ENCODE peak calls at places on chromosomes 3 and 15, in ten cellular contexts. One of them, this sample, is unnamed.

GRCh38 chr3:131772278-131772893 is 262.4 kb downstream of the CPNE4 start:
- DNase-seq in GM13976: no peak
- DNase-seq in dorsolateral prefrontal cortex: no peak
- DNase-seq in upper lobe of right lung: no peak
- DNase-seq in lung: no peak
- DNase-seq in Panc1: no peak
- DNase-seq in IMR-90: no peak
- DNase-seq in brain microvascular endothelial cell: no peak
- DNase-seq in mesothelial cell of epicardium: no peak
- DNase-seq in neural crest cell: no peak
- DNase-seq in this sample: no peak

GRCh38 chr3:53705774-53706173 is 140.4 kb downstream of the CHDH start:
- DNase-seq in GM13976: no peak
- DNase-seq in dorsolateral prefrontal cortex: no peak
- DNase-seq in upper lobe of right lung: no peak
- DNase-seq in lung: peak
- DNase-seq in Panc1: no peak
- DNase-seq in IMR-90: no peak
- DNase-seq in brain microvascular endothelial cell: no peak
- DNase-seq in mesothelial cell of epicardium: no peak
- DNase-seq in neural crest cell: no peak
- DNase-seq in this sample: no peak

GRCh38 chr15:88586401-88587162 is 34.6 kb upstream of the AEN start:
- DNase-seq in GM13976: no peak
- DNase-seq in dorsolateral prefrontal cortex: no peak
- DNase-seq in upper lobe of right lung: no peak
- DNase-seq in lung: no peak
- DNase-seq in Panc1: no peak
- DNase-seq in IMR-90: peak
- DNase-seq in brain microvascular endothelial cell: peak
- DNase-seq in mesothelial cell of epicardium: no peak
- DNase-seq in neural crest cell: no peak
- DNase-seq in this sample: no peak

GRCh38 chr15:63246691-63247464 is 30.5 kb upstream of the APH1B start:
- DNase-seq in GM13976: no peak
- DNase-seq in dorsolateral prefrontal cortex: no peak
- DNase-seq in upper lobe of right lung: no peak
- DNase-seq in lung: peak
- DNase-seq in Panc1: no peak
- DNase-seq in IMR-90: peak
- DNase-seq in brain microvascular endothelial cell: peak
- DNase-seq in mesothelial cell of epicardium: no peak
- DNase-seq in neural crest cell: no peak
- DNase-seq in this sample: peak

GRCh38 chr3:5071061-5071460 is 51.0 kb upstream of the ARL8B start:
- DNase-seq in GM13976: no peak
- DNase-seq in dorsolateral prefrontal cortex: no peak
- DNase-seq in upper lobe of right lung: no peak
- DNase-seq in lung: no peak
- DNase-seq in Panc1: no peak
- DNase-seq in IMR-90: peak
- DNase-seq in brain microvascular endothelial cell: peak
- DNase-seq in mesothelial cell of epicardium: no peak
- DNase-seq in neural crest cell: no peak
- DNase-seq in this sample: no peak

GRCh38 chr3:143439785-143440184 is 320.2 kb downstream of the CHST2 start:
- DNase-seq in GM13976: no peak
- DNase-seq in dorsolateral prefrontal cortex: no peak
- DNase-seq in upper lobe of right lung: no peak
- DNase-seq in lung: no peak
- DNase-seq in Panc1: no peak
- DNase-seq in IMR-90: no peak
- DNase-seq in brain microvascular endothelial cell: no peak
- DNase-seq in mesothelial cell of epicardium: no peak
- DNase-seq in neural crest cell: no peak
- DNase-seq in this sample: no peak

GRCh38 chr3:187878776-187879524 is 133.7 kb upstream of the BCL6 start:
- DNase-seq in GM13976: no peak
- DNase-seq in dorsolateral prefrontal cortex: no peak
- DNase-seq in upper lobe of right lung: no peak
- DNase-seq in lung: no peak
- DNase-seq in Panc1: no peak
- DNase-seq in IMR-90: peak
- DNase-seq in brain microvascular endothelial cell: peak
- DNase-seq in mesothelial cell of epicardium: no peak
- DNase-seq in neural crest cell: no peak
- DNase-seq in this sample: no peak

GRCh38 chr3:14231998-14232501 is 53.4 kb downstream of the LSM3 start:
- DNase-seq in GM13976: no peak
- DNase-seq in dorsolateral prefrontal cortex: no peak
- DNase-seq in upper lobe of right lung: no peak
- DNase-seq in lung: no peak
- DNase-seq in Panc1: no peak
- DNase-seq in IMR-90: peak
- DNase-seq in brain microvascular endothelial cell: no peak
- DNase-seq in mesothelial cell of epicardium: no peak
- DNase-seq in neural crest cell: no peak
- DNase-seq in this sample: no peak

GRCh38 chr3:58117561-58118305 is 93.0 kb downstream of the DNASE1L3 start:
- DNase-seq in GM13976: no peak
- DNase-seq in dorsolateral prefrontal cortex: no peak
- DNase-seq in upper lobe of right lung: no peak
- DNase-seq in lung: peak
- DNase-seq in Panc1: no peak
- DNase-seq in IMR-90: peak
- DNase-seq in brain microvascular endothelial cell: peak
- DNase-seq in mesothelial cell of epicardium: no peak
- DNase-seq in neural crest cell: no peak
- DNase-seq in this sample: no peak

GRCh38 chr3:182364323-182364722 is 429.0 kb upstream of the ATP11B start:
- DNase-seq in GM13976: no peak
- DNase-seq in dorsolateral prefrontal cortex: peak
- DNase-seq in upper lobe of right lung: no peak
- DNase-seq in lung: no peak
- DNase-seq in Panc1: peak
- DNase-seq in IMR-90: no peak
- DNase-seq in brain microvascular endothelial cell: no peak
- DNase-seq in mesothelial cell of epicardium: no peak
- DNase-seq in neural crest cell: no peak
- DNase-seq in this sample: no peak

GRCh38 chr3:23735575-23736326 is 70.0 kb upstream of the UBE2E1 start:
- DNase-seq in GM13976: no peak
- DNase-seq in dorsolateral prefrontal cortex: no peak
- DNase-seq in upper lobe of right lung: no peak
- DNase-seq in lung: no peak
- DNase-seq in Panc1: no peak
- DNase-seq in IMR-90: no peak
- DNase-seq in brain microvascular endothelial cell: peak
- DNase-seq in mesothelial cell of epicardium: no peak
- DNase-seq in neural crest cell: no peak
- DNase-seq in this sample: no peak

GRCh38 chr3:134352031-134352671 is 22.1 kb downstream of the AMOTL2 start:
- DNase-seq in GM13976: no peak
- DNase-seq in dorsolateral prefrontal cortex: no peak
- DNase-seq in upper lobe of right lung: peak
- DNase-seq in lung: peak
- DNase-seq in Panc1: no peak
- DNase-seq in IMR-90: no peak
- DNase-seq in brain microvascular endothelial cell: no peak
- DNase-seq in mesothelial cell of epicardium: no peak
- DNase-seq in neural crest cell: no peak
- DNase-seq in this sample: no peak

GRCh38 chr3:53303549-53303948 is 43.8 kb downstream of the DCP1A start:
- DNase-seq in GM13976: no peak
- DNase-seq in dorsolateral prefrontal cortex: no peak
- DNase-seq in upper lobe of right lung: no peak
- DNase-seq in lung: no peak
- DNase-seq in Panc1: no peak
- DNase-seq in IMR-90: no peak
- DNase-seq in brain microvascular endothelial cell: no peak
- DNase-seq in mesothelial cell of epicardium: no peak
- DNase-seq in neural crest cell: no peak
- DNase-seq in this sample: no peak

GRCh38 chr15:28112962-28113361 is 13.8 kb upstream of the OCA2 start:
- DNase-seq in GM13976: no peak
- DNase-seq in dorsolateral prefrontal cortex: no peak
- DNase-seq in upper lobe of right lung: peak
- DNase-seq in lung: no peak
- DNase-seq in Panc1: no peak
- DNase-seq in IMR-90: no peak
- DNase-seq in brain microvascular endothelial cell: no peak
- DNase-seq in mesothelial cell of epicardium: no peak
- DNase-seq in neural crest cell: no peak
- DNase-seq in this sample: no peak

GRCh38 chr15:80081390-80081789 is 21.9 kb downstream of the ZFAND6 start:
- DNase-seq in GM13976: no peak
- DNase-seq in dorsolateral prefrontal cortex: no peak
- DNase-seq in upper lobe of right lung: no peak
- DNase-seq in lung: no peak
- DNase-seq in Panc1: no peak
- DNase-seq in IMR-90: no peak
- DNase-seq in brain microvascular endothelial cell: no peak
- DNase-seq in mesothelial cell of epicardium: no peak
- DNase-seq in neural crest cell: no peak
- DNase-seq in this sample: peak

GRCh38 chr15:80090879-80091503 is 31.5 kb downstream of the ZFAND6 start:
- DNase-seq in GM13976: no peak
- DNase-seq in dorsolateral prefrontal cortex: no peak
- DNase-seq in upper lobe of right lung: no peak
- DNase-seq in lung: no peak
- DNase-seq in Panc1: no peak
- DNase-seq in IMR-90: no peak
- DNase-seq in brain microvascular endothelial cell: no peak
- DNase-seq in mesothelial cell of epicardium: no peak
- DNase-seq in neural crest cell: no peak
- DNase-seq in this sample: no peak

GRCh38 chr15:80090041-80090440 is 30.6 kb downstream of the ZFAND6 start:
- DNase-seq in GM13976: no peak
- DNase-seq in dorsolateral prefrontal cortex: no peak
- DNase-seq in upper lobe of right lung: no peak
- DNase-seq in lung: no peak
- DNase-seq in Panc1: no peak
- DNase-seq in IMR-90: no peak
- DNase-seq in brain microvascular endothelial cell: no peak
- DNase-seq in mesothelial cell of epicardium: no peak
- DNase-seq in neural crest cell: no peak
- DNase-seq in this sample: no peak

GRCh38 chr15:80087104-80087503 is 27.6 kb downstream of the ZFAND6 start:
- DNase-seq in GM13976: no peak
- DNase-seq in dorsolateral prefrontal cortex: no peak
- DNase-seq in upper lobe of right lung: no peak
- DNase-seq in lung: no peak
- DNase-seq in Panc1: no peak
- DNase-seq in IMR-90: no peak
- DNase-seq in brain microvascular endothelial cell: no peak
- DNase-seq in mesothelial cell of epicardium: no peak
- DNase-seq in neural crest cell: no peak
- DNase-seq in this sample: no peak
- TF ChIP-seq CTCF in GM13976: no peak
- TF ChIP-seq CTCF in dorsolateral prefrontal cortex: no peak
- TF ChIP-seq CTCF in upper lobe of right lung: no peak
- TF ChIP-seq CTCF in lung: no peak
- TF ChIP-seq CTCF in Panc1: peak
- TF ChIP-seq CTCF in IMR-90: peak
- TF ChIP-seq CTCF in brain microvascular endothelial cell: peak
- TF ChIP-seq CTCF in mesothelial cell of epicardium: peak
- TF ChIP-seq CTCF in neural crest cell: peak
- TF ChIP-seq CTCF in this sample: no peak

GRCh38 chr3:127665586-127665985 is 7.2 kb upstream of the ABTB1 start:
- DNase-seq in GM13976: no peak
- DNase-seq in dorsolateral prefrontal cortex: no peak
- DNase-seq in upper lobe of right lung: peak
- DNase-seq in lung: no peak
- DNase-seq in Panc1: no peak
- DNase-seq in IMR-90: no peak
- DNase-seq in brain microvascular endothelial cell: no peak
- DNase-seq in mesothelial cell of epicardium: no peak
- DNase-seq in neural crest cell: no peak
- DNase-seq in this sample: no peak
- TF ChIP-seq CTCF in GM13976: no peak
- TF ChIP-seq CTCF in dorsolateral prefrontal cortex: no peak
- TF ChIP-seq CTCF in upper lobe of right lung: no peak
- TF ChIP-seq CTCF in lung: no peak
- TF ChIP-seq CTCF in Panc1: no peak
- TF ChIP-seq CTCF in IMR-90: no peak
- TF ChIP-seq CTCF in brain microvascular endothelial cell: no peak
- TF ChIP-seq CTCF in mesothelial cell of epicardium: no peak
- TF ChIP-seq CTCF in neural crest cell: no peak
- TF ChIP-seq CTCF in this sample: no peak

DNA sequence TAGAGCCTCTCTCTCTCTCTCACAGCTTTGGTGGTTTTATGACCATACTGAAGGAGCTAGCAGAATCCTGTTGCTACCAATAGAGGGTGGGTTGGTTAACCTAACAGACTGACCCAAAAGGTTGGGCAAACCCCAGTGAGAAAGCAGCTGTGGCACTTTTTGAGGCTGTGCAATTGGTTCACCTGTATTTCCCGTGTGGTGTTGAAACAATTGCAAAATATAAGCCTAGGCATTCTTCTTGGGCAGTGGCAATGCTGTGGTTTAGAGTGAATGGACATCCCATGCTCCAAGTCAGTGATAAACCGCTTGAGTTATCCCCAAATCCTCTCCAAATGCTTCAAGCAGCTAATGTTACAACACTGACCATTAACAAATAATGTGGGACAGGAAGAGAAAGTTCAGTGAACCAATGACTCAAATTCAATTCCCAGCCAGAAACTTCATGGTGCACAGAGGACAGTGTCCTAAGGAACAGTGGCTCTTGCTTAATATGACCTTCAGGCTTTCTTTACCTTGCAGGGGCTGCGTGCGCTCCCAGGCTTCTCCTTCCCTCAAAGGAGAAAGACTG is 261.9 kb upstream of the ICE2 start:
- DNase-seq in GM13976: no peak
- DNase-seq in dorsolateral prefrontal cortex: no peak
- DNase-seq in upper lobe of right lung: no peak
- DNase-seq in lung: no peak
- DNase-seq in Panc1: no peak
- DNase-seq in IMR-90: peak
- DNase-seq in brain microvascular endothelial cell: no peak
- DNase-seq in mesothelial cell of epicardium: no peak
- DNase-seq in neural crest cell: no peak
- DNase-seq in this sample: no peak
- TF ChIP-seq CTCF in GM13976: no peak
- TF ChIP-seq CTCF in dorsolateral prefrontal cortex: no peak
- TF ChIP-seq CTCF in upper lobe of right lung: no peak
- TF ChIP-seq CTCF in lung: no peak
- TF ChIP-seq CTCF in Panc1: no peak
- TF ChIP-seq CTCF in IMR-90: no peak
- TF ChIP-seq CTCF in brain microvascular endothelial cell: no peak
- TF ChIP-seq CTCF in mesothelial cell of epicardium: no peak
- TF ChIP-seq CTCF in neural crest cell: no peak
- TF ChIP-seq CTCF in this sample: no peak

DNA sequence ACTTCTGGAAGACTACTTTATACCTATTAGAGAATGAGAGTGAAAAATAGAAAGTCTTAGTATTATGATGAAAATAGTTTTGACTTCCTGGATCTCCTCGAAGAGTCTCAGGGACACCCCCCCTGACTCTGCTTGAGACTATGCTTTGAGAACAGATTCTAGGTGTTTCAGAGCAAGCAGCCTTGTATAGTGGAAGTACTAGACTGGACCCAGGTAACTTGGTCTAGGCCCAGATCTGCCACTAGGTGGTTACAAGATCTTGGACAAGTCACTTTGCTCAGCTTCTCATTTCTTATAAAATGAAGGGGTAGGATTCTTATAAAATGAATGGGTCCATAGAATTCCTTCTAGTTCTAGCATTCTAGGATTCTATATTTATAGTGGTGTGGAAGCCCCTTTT is 9.1 kb downstream of the ABHD5 start:
- DNase-seq in GM13976: peak
- DNase-seq in dorsolateral prefrontal cortex: no peak
- DNase-seq in upper lobe of right lung: no peak
- DNase-seq in lung: no peak
- DNase-seq in Panc1: no peak
- DNase-seq in IMR-90: peak
- DNase-seq in brain microvascular endothelial cell: peak
- DNase-seq in mesothelial cell of epicardium: no peak
- DNase-seq in neural crest cell: no peak
- DNase-seq in this sample: no peak
- TF ChIP-seq CTCF in GM13976: no peak
- TF ChIP-seq CTCF in dorsolateral prefrontal cortex: no peak
- TF ChIP-seq CTCF in upper lobe of right lung: no peak
- TF ChIP-seq CTCF in lung: no peak
- TF ChIP-seq CTCF in Panc1: peak
- TF ChIP-seq CTCF in IMR-90: peak
- TF ChIP-seq CTCF in brain microvascular endothelial cell: peak
- TF ChIP-seq CTCF in mesothelial cell of epicardium: no peak
- TF ChIP-seq CTCF in neural crest cell: peak
- TF ChIP-seq CTCF in this sample: peak